ENCODE peak calls at places on chromosome 1, in eight cellular contexts. W is fibroblast of the conjunctiva; S is putamen; Y is effector memory CD8-positive, alpha-beta T cell; G is GF-D8; P is NCI-H774; Z is RWPE1; H is stimulated activated CD4-positive, alpha-beta T cell treated with anti-CD3 and anti-CD28 coated beads, Interleukin-12 subunit alpha, Interleukin-12 subunit beta, amount 100 ng/mL, for 4 hours. L is an unnamed sample.

GRCh38 chr1:198788561-198789064 is 149.8 kb downstream of the PTPRC start:
- DNase-seq in S (no peak), P (no peak), H (no peak), G (no peak), Y (peak), Z (no peak), W (no peak), L (no peak)

GRCh38 chr1:215957692-215958091 is 390.6 kb downstream of the KCTD3 start:
- DNase-seq in Y (no peak), H (no peak), Z (no peak), P (no peak), W (no peak), S (no peak), G (no peak), L (no peak)

GRCh38 chr1:200207711-200208126 is 180.2 kb downstream of the NR5A2 start:
- DNase-seq in H (no peak), P (no peak), S (no peak), Y (no peak), W (no peak), Z (no peak), G (no peak), L (no peak)

GRCh38 chr1:216554934-216555333 is 131.7 kb upstream of the USH2A start:
- DNase-seq in H (no peak), S (no peak), P (no peak), G (no peak), Z (no peak), Y (no peak), W (no peak), L (no peak)

GRCh38 chr1:22584970-22585369 is 21.7 kb downstream of the EPHA8 start:
- DNase-seq in Z (no peak), W (no peak), H (no peak), S (no peak), Y (no peak), P (no peak), G (no peak), L (no peak)

GRCh38 chr1:63119575-63120155 is 202.7 kb upstream of the FOXD3 start:
- DNase-seq in G (no peak), P (no peak), H (no peak), Y (no peak), Z (no peak), W (no peak), S (no peak), L (no peak)

GRCh38 chr1:110292327-110292741 is 46.8 kb upstream of the RBM15 start:
- DNase-seq in G (no peak), W (no peak), Z (peak), S (no peak), H (no peak), Y (no peak), P (no peak), L (no peak)

GRCh38 chr1:235622933-235623790 is 26.4 kb downstream of the GNG4 start:
- DNase-seq in G (no peak), H (no peak), S (no peak), P (no peak), W (no peak), Z (no peak), Y (no peak), L (no peak)

GRCh38 chr1:48530727-48531351 is 58.8 kb upstream of the SPATA6 start:
- DNase-seq in Y (no peak), S (peak), H (peak), Z (peak), G (no peak), P (peak), W (peak), L (no peak)

GRCh38 chr1:77891200-77891599 is 2.8 kb downstream of the NEXN start:
- DNase-seq in G (no peak), W (no peak), H (no peak), Y (no peak), Z (no peak), P (no peak), S (no peak), L (no peak)

GRCh38 chr1:47449702-47450552 is 12.1 kb downstream of the FOXD2 start:
- DNase-seq in G (no peak), P (no peak), Z (peak), H (no peak), W (no peak), Y (no peak), S (no peak), L (no peak)

GRCh38 chr1:65049941-65050713 is 83.8 kb upstream of the JAK1 start:
- DNase-seq in S (no peak), P (no peak), G (no peak), Y (no peak), H (no peak), W (no peak), Z (no peak), L (no peak)

GRCh38 chr1:184953600-184954219 is 20.6 kb downstream of the NIBAN1 start:
- DNase-seq in P (no peak), Y (no peak), H (no peak), Z (peak), W (no peak), S (no peak), G (no peak), L (no peak)

GRCh38 chr1:93672477-93673158 is 9.0 kb downstream of the BCAR3 start:
- DNase-seq in Y (no peak), Z (no peak), H (no peak), S (no peak), P (no peak), W (no peak), G (no peak), L (no peak)

GRCh38 chr1:43868741-43869067 is 64.9 kb upstream of the ARTN start:
- DNase-seq in Z (no peak), G (no peak), W (peak), S (no peak), Y (no peak), P (no peak), H (no peak), L (no peak)

GRCh38 chr1:8047112-8047511 is 21.0 kb upstream of the ERRFI1 start:
- DNase-seq in W (no peak), H (no peak), G (peak), S (no peak), P (no peak), Y (no peak), Z (no peak), L (no peak)

GRCh38 chr1:232334811-232335210 is 295.1 kb downstream of the SIPA1L2 start:
- DNase-seq in Y (no peak), Z (peak), P (no peak), H (no peak), G (no peak), W (no peak), S (no peak), L (no peak)

GRCh38 chr1:47629201-47629600 is 191.4 kb downstream of the FOXD2 start:
- DNase-seq in H (no peak), Y (no peak), Z (no peak), P (no peak), S (no peak), G (no peak), W (no peak), L (no peak)

GRCh38 chr1:42085596-42085995 is 67.6 kb upstream of the GUCA2B start:
- DNase-seq in Y (no peak), W (no peak), G (no peak), Z (no peak), H (no peak), S (no peak), P (no peak), L (no peak)

GRCh38 chr1:170377011-170377410 is 155.0 kb upstream of the GORAB start:
- DNase-seq in P (no peak), G (no peak), Z (no peak), Y (no peak), W (no peak), H (no peak), S (no peak), L (peak)

GRCh38 chr1:243505986-243506689 is 250.3 kb downstream of the SDCCAG8 start:
- DNase-seq in G (no peak), H (no peak), W (no peak), Y (no peak), P (no peak), S (no peak), Z (no peak), L (no peak)

GRCh38 chr1:3594706-3595377 is 16.5 kb downstream of the MEGF6 start:
- DNase-seq in Z (no peak), S (no peak), W (no peak), P (no peak), Y (no peak), H (no peak), G (no peak), L (no peak)

GRCh38 chr1:20587639-20588017 is 1.3 kb upstream of the CDA start:
- DNase-seq in S (no peak), W (no peak), G (no peak), Z (no peak), Y (no peak), P (no peak), H (no peak), L (no peak)

L was measured in GM04503.